ENCODE peak calls at places on chromosomes 3 and 15, in eight cellular contexts. L is CD4-positive, CD25-positive, alpha-beta regulatory T cell; Z is putamen; I is RKO; A is GM03348; R is IMR-90; Y is heart right ventricle; E is T follicular helper cell. B is an unnamed sample.

GRCh38 chr3:50806806-50807205 is 132.1 kb downstream of the DOCK3 start:
- DNase-seq in L (no peak), Z (no peak), I (no peak), A (peak), R (no peak), Y (no peak), E (no peak), B (no peak)

GRCh38 chr15:64897345-64897985 is 14.2 kb upstream of the ANKDD1A start:
- DNase-seq in L (no peak), Z (no peak), I (no peak), A (peak), R (peak), Y (peak), E (no peak), B (peak)

GRCh38 chr3:28388978-28389377 is 40.4 kb upstream of the AZI2 start:
- DNase-seq in L (no peak), Z (no peak), I (no peak), A (no peak), R (no peak), Y (no peak), E (no peak), B (no peak)

GRCh38 chr3:168330983-168331382 is 235.3 kb upstream of the GOLIM4 start:
- DNase-seq in L (no peak), Z (no peak), I (no peak), A (no peak), R (no peak), Y (no peak), E (no peak), B (no peak)

GRCh38 chr3:10116138-10116460 is 624 bp downstream of the BRK1 start:
- DNase-seq in L (no peak), Z (no peak), I (peak), A (peak), R (peak), Y (no peak), E (no peak), B (peak)

GRCh38 chr3:25664066-25664809 is 469 bp downstream of the TOP2B start:
- DNase-seq in L (peak), Z (peak), I (peak), A (peak), R (peak), Y (peak), E (peak), B (no peak)

GRCh38 chr3:126606021-126606420 is 47.3 kb upstream of the C3orf22 start:
- DNase-seq in L (no peak), Z (peak), I (no peak), A (no peak), R (no peak), Y (no peak), E (no peak), B (no peak)

GRCh38 chr3:169764164-169764452 is 752 bp downstream of the TERC start:
- DNase-seq in L (no peak), Z (no peak), I (peak), A (peak), R (peak), Y (no peak), E (no peak), B (peak)

GRCh38 chr3:36969540-36970432 is 23.1 kb downstream of the EPM2AIP1 start:
- DNase-seq in L (peak), Z (peak), I (peak), A (peak), R (peak), Y (peak), E (no peak), B (peak)

B was measured in KBM-7.